ENCODE peak calls at places on chromosomes 7 and 10, in nine cellular contexts. X is left lung; T is mammary epithelial cell; N is spleen; B is tibial artery; Z is Peyer's patch; W is right cardiac atrium; M is effector memory CD4-positive, alpha-beta T cell; H is testis. S is an unnamed sample.

GRCh38 chr7:42915356-42915755 is 3.5 kb upstream of the C7orf25 start:
- DNase-seq in X (no peak), T (no peak), N (no peak), B (no peak), Z (no peak), W (no peak), M (no peak), H (no peak), S (no peak)

GRCh38 chr10:119339099-119339498 is 131.7 kb downstream of the GRK5 start:
- DNase-seq in X (no peak), T (no peak), N (no peak), B (no peak), Z (peak; percentile 30), W (no peak), M (no peak), H (no peak), S (no peak)

GRCh38 chr7:8724080-8724718 is 290.8 kb downstream of the NXPH1 start:
- DNase-seq in X (no peak), T (peak; percentile 1), N (no peak), B (peak; percentile 32), Z (no peak), W (no peak), M (no peak), H (peak; percentile 80), S (peak; percentile 76)

GRCh38 chr10:49359349-49360231 is 36.3 kb downstream of the DRGX start:
- DNase-seq in X (no peak), T (no peak), N (no peak), B (no peak), Z (no peak), W (no peak), M (no peak), H (peak; percentile 43), S (no peak)

GRCh38 chr7:66668677-66669076 is 40.0 kb downstream of the KCTD7 start:
- DNase-seq in X (no peak), T (no peak), N (peak; percentile 40), B (no peak), Z (no peak), W (peak; percentile 62), M (no peak), H (no peak), S (no peak)

GRCh38 chr7:39186131-39186530 is 208.4 kb downstream of the POU6F2 start:
- DNase-seq in X (no peak), T (no peak), N (no peak), B (no peak), Z (no peak), W (no peak), M (no peak), H (no peak), S (no peak)

GRCh38 chr10:48659790-48660189 is 24.9 kb upstream of the WDFY4 start:
- DNase-seq in X (no peak), T (no peak), N (no peak), B (no peak), Z (no peak), W (no peak), M (no peak), H (no peak), S (no peak)

GRCh38 chr7:151237244-151238189 is 5.2 kb downstream of the CHPF2 start:
- DNase-seq in X (no peak), T (no peak), N (peak; percentile 78), B (no peak), Z (peak; percentile 40), W (peak; percentile 66), M (no peak), H (no peak), S (no peak)

GRCh38 chr7:30411173-30411572 is 67.4 kb downstream of the NOD1 start:
- DNase-seq in X (no peak), T (no peak), N (no peak), B (no peak), Z (no peak), W (no peak), M (no peak), H (no peak), S (no peak)

GRCh38 chr7:151051108-151051507 is 2.8 kb downstream of the ASIC3 start:
- DNase-seq in X (peak; percentile 58), T (peak; percentile 57), N (no peak), B (no peak), Z (peak; percentile 70), W (peak; percentile 84), M (peak; percentile 35), H (peak; percentile 79), S (peak; percentile 59)

GRCh38 chr10:104766341-104766740 is 125.3 kb downstream of the SORCS3 start:
- DNase-seq in X (no peak), T (peak; percentile 39), N (no peak), B (no peak), Z (no peak), W (no peak), M (no peak), H (no peak), S (no peak)

GRCh38 chr7:96985992-96986391 is 19.4 kb upstream of the DLX6 start:
- DNase-seq in X (no peak), T (no peak), N (no peak), B (no peak), Z (no peak), W (no peak), M (no peak), H (no peak), S (no peak)
- H3K4me1 ChIP-seq in X (no peaks in the 10 kb centered on the region), T (no peaks in the 10 kb centered on the region), N (no peaks in the 10 kb centered on the region), B (no peaks in the 10 kb centered on the region), Z (no peaks in the 10 kb centered on the region), W (peaks cover 1% of the 10 kb centered on the region), M (no peaks in the 10 kb centered on the region), H (no peaks in the 10 kb centered on the region), S (no peaks in the 10 kb centered on the region)

GRCh38 chr10:29713450-29713849 is 78.7 kb upstream of the SVIL start:
- DNase-seq in X (no peak), T (no peak), N (no peak), B (no peak), Z (no peak), W (no peak), M (no peak), H (no peak), S (no peak)
- H3K4me1 ChIP-seq in X (peaks cover 12% of the 10 kb centered on the region), T (peaks cover 15% of the 10 kb centered on the region), N (no peaks in the 10 kb centered on the region), B (peaks cover 14% of the 10 kb centered on the region), Z (no peaks in the 10 kb centered on the region), W (no peaks in the 10 kb centered on the region), M (no peaks in the 10 kb centered on the region), H (peaks cover 3% of the 10 kb centered on the region), S (peaks cover 24% of the 10 kb centered on the region)

DNA sequence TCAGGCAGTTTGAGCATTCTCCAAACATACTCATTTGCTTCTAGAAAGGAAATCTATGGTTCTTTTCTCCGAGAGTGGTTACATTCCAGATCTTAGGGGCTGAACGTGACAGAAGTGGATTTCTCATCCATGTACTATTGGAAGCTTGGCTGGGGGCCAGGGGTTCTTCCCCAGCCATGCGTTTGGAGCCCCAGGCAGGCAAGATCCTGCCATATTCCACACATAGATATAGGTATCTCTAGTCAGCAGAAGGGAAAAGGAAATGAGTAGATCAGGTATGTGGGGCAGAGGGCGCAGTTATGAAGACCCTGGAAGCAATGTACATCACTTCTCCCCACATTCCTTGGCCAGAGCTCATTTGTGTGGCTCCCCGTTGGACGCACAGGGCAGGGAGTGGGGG is 299.8 kb downstream of the CCDC3 start:
- DNase-seq in X (no peak), T (no peak), N (no peak), B (no peak), Z (no peak), W (no peak), M (no peak), H (no peak), S (no peak)
- H3K4me1 ChIP-seq in X (peaks cover 8% of the 10 kb centered on the region), T (peaks cover 30% of the 10 kb centered on the region), N (peaks cover 47% of the 10 kb centered on the region), B (peaks cover 40% of the 10 kb centered on the region), Z (no peaks in the 10 kb centered on the region), W (no peaks in the 10 kb centered on the region), M (no peaks in the 10 kb centered on the region), H (peaks cover 5% of the 10 kb centered on the region), S (no peaks in the 10 kb centered on the region)

GRCh38 chr7:6258440-6259182 is 13.8 kb downstream of the CYTH3 start:
- DNase-seq in X (no peak), T (no peak), N (no peak), B (no peak), Z (no peak), W (no peak), M (no peak), H (no peak), S (no peak)
- H3K4me1 ChIP-seq in X (peaks cover 30% of the 10 kb centered on the region), T (no peaks in the 10 kb centered on the region), N (peaks cover 34% of the 10 kb centered on the region), B (peaks cover 77% of the 10 kb centered on the region), Z (no peaks in the 10 kb centered on the region), W (peaks cover 32% of the 10 kb centered on the region), M (peaks cover 21% of the 10 kb centered on the region), H (peaks cover 22% of the 10 kb centered on the region), S (peaks cover 34% of the 10 kb centered on the region)

GRCh38 chr10:61836233-61836887 is 65.1 kb upstream of the ARID5B start:
- DNase-seq in X (no peak), T (no peak), N (no peak), B (no peak), Z (no peak), W (no peak), M (no peak), H (peak; percentile 30), S (no peak)
- H3K4me1 ChIP-seq in X (peaks cover 25% of the 10 kb centered on the region), T (peaks cover 21% of the 10 kb centered on the region), N (no peaks in the 10 kb centered on the region), B (peaks cover 27% of the 10 kb centered on the region), Z (no peaks in the 10 kb centered on the region), W (peaks cover 4% of the 10 kb centered on the region), M (no peaks in the 10 kb centered on the region), H (peaks cover 27% of the 10 kb centered on the region), S (peaks cover 81% of the 10 kb centered on the region)

GRCh38 chr10:112956631-112957350 is 6.7 kb downstream of the TCF7L2 start:
- DNase-seq in X (no peak), T (no peak), N (no peak), B (no peak), Z (no peak), W (no peak), M (no peak), H (no peak), S (no peak)
- H3K4me1 ChIP-seq in X (peaks cover 59% of the 10 kb centered on the region), T (peaks cover 59% of the 10 kb centered on the region), N (peaks cover 77% of the 10 kb centered on the region), B (peaks cover 29% of the 10 kb centered on the region), Z (peaks cover 7% of the 10 kb centered on the region), W (peaks cover 5% of the 10 kb centered on the region), M (peaks cover 8% of the 10 kb centered on the region), H (peaks cover 29% of the 10 kb centered on the region), S (peaks cover 65% of the 10 kb centered on the region)

DNA sequence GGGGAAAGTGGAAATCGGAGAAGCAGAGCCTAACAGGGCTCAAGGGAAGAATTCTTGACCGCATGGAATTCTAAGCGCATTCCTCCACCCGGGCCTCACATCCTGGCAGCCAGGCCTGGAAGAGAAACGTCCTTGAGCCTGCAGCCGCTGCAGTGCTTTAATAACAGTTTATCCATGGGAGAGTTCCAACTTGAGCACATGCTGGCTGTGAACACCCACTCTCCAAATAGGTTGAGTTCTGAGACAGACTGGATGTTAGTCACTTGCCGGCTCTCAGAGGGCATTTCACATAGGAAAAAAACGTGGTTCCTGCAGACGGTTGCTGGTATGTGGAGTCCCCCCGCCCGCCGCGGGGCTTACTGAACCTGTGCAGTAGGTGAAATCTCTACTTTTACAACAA is 61.4 kb upstream of the STEAP1B start:
- DNase-seq in X (peak; percentile 71), T (peak; percentile 89), N (no peak), B (peak; percentile 81), Z (no peak), W (peak; percentile 93), M (no peak), H (peak; percentile 89), S (peak; percentile 64)
- H3K4me1 ChIP-seq in X (peaks cover 61% of the 10 kb centered on the region), T (peaks cover 59% of the 10 kb centered on the region), N (peaks cover 65% of the 10 kb centered on the region), B (peaks cover 29% of the 10 kb centered on the region), Z (no peaks in the 10 kb centered on the region), W (peaks cover 18% of the 10 kb centered on the region), M (peaks cover 19% of the 10 kb centered on the region), H (peaks cover 21% of the 10 kb centered on the region), S (peaks cover 51% of the 10 kb centered on the region)

GRCh38 chr7:130891254-130892094 is 157.5 kb upstream of the KLF14 start:
- DNase-seq in X (peak; percentile 65), T (peak; percentile 92), N (no peak), B (peak; percentile 88), Z (no peak), W (peak; percentile 86), M (no peak), H (peak; percentile 67), S (no peak)
- H3K4me1 ChIP-seq in X (peaks cover 92% of the 10 kb centered on the region), T (peaks cover 81% of the 10 kb centered on the region), N (peaks cover 88% of the 10 kb centered on the region), B (peaks cover 58% of the 10 kb centered on the region), Z (peaks cover 3% of the 10 kb centered on the region), W (peaks cover 19% of the 10 kb centered on the region), M (peaks cover 30% of the 10 kb centered on the region), H (peaks cover 48% of the 10 kb centered on the region), S (peaks cover 6% of the 10 kb centered on the region)

GRCh38 chr10:14565199-14565598 is 209.5 kb downstream of the FAM107B start:
- DNase-seq in X (no peak), T (no peak), N (no peak), B (peak; percentile 47), Z (no peak), W (no peak), M (no peak), H (no peak), S (no peak)
- H3K4me1 ChIP-seq in X (peaks cover 78% of the 10 kb centered on the region), T (peaks cover 3% of the 10 kb centered on the region), N (peaks cover 82% of the 10 kb centered on the region), B (no peaks in the 10 kb centered on the region), Z (no peaks in the 10 kb centered on the region), W (peaks cover 2% of the 10 kb centered on the region), M (peaks cover 86% of the 10 kb centered on the region), H (no peaks in the 10 kb centered on the region), S (peaks cover 53% of the 10 kb centered on the region)